ENCODE peak calls at places on chromosomes 3 and 15, in eight cellular contexts. Z, G, J, I, X, M, O and S are unnamed samples.

GRCh38 chr3:53166781-53167291 is 5.8 kb downstream of the PRKCD start:
- DNase-seq in X (no peak), I (peak), M (peak), J (no peak), Z (peak), O (no peak), G (peak), S (no peak)

GRCh38 chr3:69509288-69509687 is 123.4 kb upstream of the FRMD4B start:
- DNase-seq in I (no peak), O (no peak), M (no peak), J (no peak), X (no peak), G (no peak), Z (peak), S (no peak)

GRCh38 chr3:54146383-54147239 is 24.3 kb downstream of the CACNA2D3 start:
- DNase-seq in G (peak), I (peak), X (no peak), M (peak), Z (peak), O (no peak), J (peak), S (no peak)

GRCh38 chr3:149678365-149678948 is 20.6 kb upstream of the WWTR1 start:
- DNase-seq in M (no peak), I (peak), Z (peak), J (no peak), G (no peak), O (no peak), X (no peak), S (no peak)

GRCh38 chr3:129612350-129613204 is 6.1 kb upstream of the PLXND1 start:
- DNase-seq in I (peak), M (peak), X (no peak), Z (no peak), J (peak), G (peak), O (no peak), S (no peak)

GRCh38 chr3:8596706-8597514 is 47.7 kb downstream of the SSUH2 start:
- DNase-seq in X (no peak), Z (peak), J (no peak), I (no peak), O (no peak), G (no peak), M (no peak), S (peak)

GRCh38 chr3:117117188-117117936 is 407.8 kb downstream of the TUSC7 start:
- DNase-seq in G (no peak), I (no peak), O (no peak), M (no peak), J (no peak), X (no peak), Z (no peak), S (no peak)

GRCh38 chr3:182983811-182984210 is 3.5 kb upstream of the DCUN1D1 start:
- DNase-seq in Z (no peak), O (no peak), I (peak), J (no peak), X (no peak), G (no peak), M (no peak), S (no peak)

GRCh38 chr3:55198554-55198953 is 270.7 kb upstream of the LRTM1 start:
- DNase-seq in I (peak), O (no peak), G (no peak), X (no peak), Z (no peak), M (no peak), J (no peak), S (no peak)

GRCh38 chr15:61556037-61556648 is 327.0 kb upstream of the RORA start:
- DNase-seq in J (no peak), I (peak), X (no peak), O (no peak), G (no peak), Z (peak), M (no peak), S (no peak)

GRCh38 chr3:72273615-72274014 is 488.7 kb upstream of the PROK2 start:
- DNase-seq in O (no peak), Z (no peak), G (no peak), M (no peak), I (peak), X (no peak), J (no peak), S (no peak)

DNA sequence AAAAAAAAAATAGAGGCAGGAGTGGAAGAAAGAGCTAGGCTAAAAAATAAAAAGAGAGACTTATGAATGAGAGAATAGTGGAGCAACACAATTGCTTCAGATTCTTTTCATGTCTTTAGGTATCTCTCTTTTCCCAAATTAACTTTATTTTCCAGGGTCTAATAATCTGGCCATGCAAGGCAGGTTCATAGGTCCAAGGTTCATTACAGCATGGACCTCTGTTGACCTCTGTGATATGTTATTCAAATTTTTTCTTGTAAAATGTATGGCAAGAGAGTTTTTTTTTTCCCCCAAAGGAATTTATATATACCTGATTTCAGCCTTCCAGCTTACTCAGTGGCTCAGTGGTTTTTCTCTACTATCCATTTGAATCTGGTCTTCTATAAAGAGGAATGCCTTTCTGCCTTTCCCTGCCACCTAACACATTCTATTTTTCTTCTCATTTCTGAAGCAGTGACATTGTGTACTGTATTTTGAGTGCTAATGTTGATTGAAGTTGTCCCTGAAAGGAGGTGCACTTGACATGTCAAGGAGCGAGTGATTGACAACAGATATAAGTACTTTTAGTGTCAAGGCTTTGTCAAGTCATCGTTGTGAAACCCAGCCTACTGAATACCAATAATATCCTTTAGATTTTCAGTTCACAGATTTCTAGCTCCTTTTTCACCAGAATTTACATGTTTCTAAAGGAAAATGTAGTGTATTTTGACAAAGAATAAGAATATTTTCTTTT is 118.5 kb downstream of the MAP2K5 start:
- DNase-seq in O (no peak), Z (no peak), J (no peak), I (no peak), M (no peak), X (no peak), G (no peak), S (no peak)
- H3K27ac ChIP-seq in O (no peak), Z (no peak), J (no peak), I (no peak), M (no peak), X (no peak), G (no peak), S (no peak)

GRCh38 chr3:160616721-160617120 is 51.4 kb upstream of the KPNA4 start:
- DNase-seq in O (no peak), M (no peak), G (no peak), X (no peak), J (no peak), I (peak), Z (peak), S (no peak)

GRCh38 chr3:160617636-160618035 is 52.3 kb upstream of the KPNA4 start:
- DNase-seq in Z (no peak), X (no peak), G (no peak), I (peak), M (no peak), J (no peak), O (no peak), S (no peak)

GRCh38 chr3:160618878-160619277 is 53.5 kb upstream of the KPNA4 start:
- DNase-seq in O (no peak), Z (no peak), X (no peak), J (no peak), G (no peak), I (peak), M (no peak), S (no peak)

GRCh38 chr3:160616311-160616710 is 50.9 kb upstream of the KPNA4 start:
- DNase-seq in Z (no peak), G (no peak), M (no peak), X (no peak), O (no peak), J (no peak), I (no peak), S (no peak)

GRCh38 chr3:160618363-160618762 is 53.0 kb upstream of the KPNA4 start:
- DNase-seq in Z (no peak), I (peak), J (no peak), M (no peak), X (no peak), O (no peak), G (no peak), S (no peak)
- H3K27ac ChIP-seq in Z (no peak), I (no peak), J (no peak), M (no peak), X (no peak), O (no peak), G (no peak), S (no peak)

DNA sequence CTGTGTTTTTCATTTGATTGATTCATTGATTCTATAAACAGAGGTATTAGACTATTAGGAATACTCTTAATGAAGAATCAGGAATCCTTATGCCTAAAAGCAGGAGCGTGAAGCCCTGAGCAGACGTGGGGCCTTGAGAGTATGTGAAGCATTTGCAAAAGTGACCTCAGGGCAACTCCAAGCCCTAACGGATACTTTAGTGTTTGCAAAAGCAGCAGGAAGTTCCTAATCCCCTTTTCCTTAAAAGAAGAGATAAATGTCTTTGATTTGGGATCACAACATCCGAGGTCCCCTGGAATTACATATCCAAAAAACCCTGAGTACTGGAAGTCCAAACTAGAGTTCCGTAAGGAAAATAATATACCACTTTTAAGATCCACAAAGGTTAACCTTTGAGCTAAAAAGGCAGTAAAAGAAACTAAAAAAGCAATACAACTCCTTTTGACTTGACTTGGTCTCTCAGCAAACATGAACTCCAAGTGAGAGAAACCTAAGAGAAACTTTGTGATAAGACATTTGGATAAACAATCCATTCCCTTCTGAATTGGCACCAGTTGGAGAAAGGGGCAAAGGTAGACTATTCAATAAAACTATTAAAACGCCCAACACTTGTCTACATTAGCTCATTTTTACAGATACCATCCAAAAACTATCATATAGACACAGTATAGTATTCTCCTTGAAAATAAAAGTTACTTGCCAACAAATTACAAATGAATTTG is 27.4 kb downstream of the PRTG start:
- DNase-seq in O (no peak), M (no peak), Z (no peak), J (no peak), X (no peak), G (no peak), I (peak), S (no peak)
- H3K27ac ChIP-seq in O (no peak), M (no peak), Z (no peak), J (no peak), X (no peak), G (no peak), I (no peak), S (no peak)

GRCh38 chr3:146099316-146099715 is 61.7 kb downstream of the PLOD2 start:
- DNase-seq in Z (no peak), J (no peak), M (no peak), X (no peak), O (no peak), G (no peak), I (no peak), S (no peak)
- H3K27ac ChIP-seq in Z (no peak), J (no peak), M (peak), X (no peak), O (no peak), G (no peak), I (no peak), S (no peak)

DNA sequence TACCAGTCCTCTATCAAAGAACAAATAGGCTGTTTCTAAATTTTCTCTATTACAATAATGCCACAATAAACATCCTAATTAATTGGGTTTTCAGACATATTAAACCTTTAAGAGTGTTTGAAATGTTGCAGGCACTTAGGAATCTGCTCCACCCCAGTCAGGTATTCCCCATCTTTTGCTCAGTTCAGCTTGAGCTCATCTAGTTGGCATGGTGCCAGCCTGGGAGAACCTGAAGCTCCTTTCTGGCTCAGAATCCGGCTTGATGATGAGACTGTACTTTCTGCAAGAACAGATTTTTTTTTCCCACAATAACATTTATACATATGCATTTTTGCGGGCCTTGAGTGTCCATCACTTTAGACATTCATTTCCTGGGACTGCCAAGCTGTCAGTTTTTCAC is 7.8 kb upstream of the OXSR1 start:
- DNase-seq in O (no peak), G (no peak), Z (peak), X (no peak), I (no peak), M (no peak), J (no peak), S (no peak)
- H3K27ac ChIP-seq in O (no peak), G (no peak), Z (peak), X (no peak), I (no peak), M (no peak), J (no peak), S (peak)

GRCh38 chr3:158728851-158729250 is 3.4 kb downstream of the RARRES1 start:
- DNase-seq in I (no peak), O (no peak), G (no peak), J (no peak), Z (no peak), M (no peak), X (no peak), S (no peak)

GRCh38 chr3:158722108-158722507 is 10.1 kb downstream of the RARRES1 start:
- DNase-seq in J (no peak), G (no peak), M (no peak), X (no peak), I (no peak), O (no peak), Z (no peak), S (no peak)

GRCh38 chr3:158723991-158724390 is 8.3 kb downstream of the RARRES1 start:
- DNase-seq in G (no peak), O (no peak), J (no peak), Z (no peak), X (no peak), M (no peak), I (no peak), S (no peak)

GRCh38 chr3:158727499-158728377 is 4.5 kb downstream of the RARRES1 start:
- DNase-seq in J (peak), X (peak), G (no peak), Z (peak), M (peak), O (peak), I (peak), S (no peak)

DNA sequence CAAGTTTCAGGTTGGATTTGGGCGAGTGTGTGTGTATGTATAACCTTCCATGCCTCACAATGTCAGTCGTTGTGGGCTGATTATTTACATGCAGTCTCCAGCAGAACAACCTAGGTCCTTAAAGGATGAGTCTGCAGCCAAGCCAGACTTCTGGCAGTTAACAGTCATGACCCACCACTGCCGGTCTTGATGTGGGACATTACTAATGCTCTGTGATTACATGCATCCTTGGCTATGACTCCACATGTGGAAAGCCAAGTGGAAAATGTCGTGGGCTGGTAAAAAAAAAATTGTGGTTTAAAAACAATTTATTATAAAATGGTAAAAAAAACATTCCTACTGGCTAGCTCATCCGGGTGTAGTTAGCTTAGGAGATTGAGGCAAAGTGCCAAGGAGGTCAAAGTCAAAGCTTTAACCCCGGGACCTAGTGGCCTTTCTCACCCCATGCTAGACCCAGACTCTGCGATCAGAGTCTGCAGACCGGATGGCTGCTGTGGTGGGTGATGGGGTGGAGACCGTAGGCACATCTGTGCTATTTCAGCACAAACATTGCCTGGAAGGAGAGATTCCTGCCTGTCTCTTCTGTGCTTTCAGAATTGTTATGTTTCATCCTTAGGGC is 6.8 kb downstream of the RARRES1 start:
- DNase-seq in O (no peak), X (no peak), J (peak), G (peak), I (peak), M (peak), Z (peak), S (peak)
- H3K27ac ChIP-seq in O (no peak), X (no peak), J (peak), G (peak), I (no peak), M (peak), Z (no peak), S (peak)

GRCh38 chr3:193842029-193842782 is 249.2 kb downstream of the OPA1 start:
- DNase-seq in J (no peak), M (peak), G (peak), Z (no peak), I (peak), O (no peak), X (no peak), S (no peak)

GRCh38 chr3:193845144-193845543 is 252.1 kb downstream of the OPA1 start:
- DNase-seq in I (no peak), G (no peak), M (no peak), J (no peak), Z (no peak), X (no peak), O (no peak), S (no peak)

GRCh38 chr3:193842832-193843446 is 249.9 kb downstream of the OPA1 start:
- DNase-seq in G (no peak), X (no peak), I (no peak), J (no peak), M (no peak), Z (no peak), O (no peak), S (no peak)

GRCh38 chr3:193844472-193844871 is 251.5 kb downstream of the OPA1 start:
- DNase-seq in I (no peak), J (no peak), O (no peak), M (no peak), G (no peak), X (no peak), Z (no peak), S (no peak)

GRCh38 chr3:193843447-193844301 is 250.7 kb downstream of the OPA1 start:
- DNase-seq in O (no peak), G (no peak), M (no peak), X (no peak), I (no peak), Z (no peak), J (no peak), S (no peak)
- H3K27ac ChIP-seq in O (peak), G (no peak), M (no peak), X (no peak), I (no peak), Z (no peak), J (peak), S (peak)

DNA sequence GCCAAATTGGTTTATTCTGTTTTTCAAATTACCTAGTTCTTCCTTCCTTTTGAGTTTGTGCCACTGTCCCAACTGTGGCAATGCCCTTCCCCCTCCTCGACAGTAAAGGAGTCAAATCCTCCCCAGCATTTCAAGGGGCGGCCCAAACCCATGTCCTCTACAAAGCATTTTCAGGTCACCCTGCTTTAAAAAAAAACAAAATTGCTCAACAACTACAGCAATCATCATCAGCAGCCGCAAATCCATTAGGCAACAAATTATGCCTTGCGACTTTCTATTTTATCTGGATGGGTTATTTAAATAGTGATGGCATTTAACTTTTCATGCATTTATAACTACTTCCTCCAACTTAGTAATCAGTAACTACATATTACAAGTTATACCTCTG is 32.7 kb downstream of the PLD1 start:
- DNase-seq in J (no peak), X (no peak), M (no peak), O (no peak), Z (no peak), G (no peak), I (no peak), S (no peak)
- H3K27ac ChIP-seq in J (no peak), X (no peak), M (no peak), O (no peak), Z (peak), G (no peak), I (no peak), S (peak)

GRCh38 chr3:50324351-50325144 is 2.0 kb upstream of the HYAL2 start:
- DNase-seq in M (peak), Z (peak), O (peak), X (peak), I (peak), J (peak), G (peak), S (no peak)
- H3K27ac ChIP-seq in M (peak), Z (no peak), O (no peak), X (no peak), I (no peak), J (no peak), G (no peak), S (no peak)